ENCODE peak calls at places on chromosomes 11 and 22, in four cellular contexts. J, S, U and L are unnamed samples. For H3K9me3 and H3K27me3, the result is how much of the 10 kb centered on the place peaks cover.

GRCh38 chr11:33182246-33182878 is 21.1 kb upstream of the CSTF3 start:
- DNase-seq in J (no peak), S (no peak), U (peak), L (no peak)

GRCh38 chr11:134385171-134385570 is 26.9 kb downstream of the B3GAT1 start:
- DNase-seq in J (no peak), S (no peak), U (no peak), L (no peak)

GRCh38 chr11:134515081-134515960 is 103.3 kb upstream of the B3GAT1 start:
- DNase-seq in J (peak), S (no peak), U (peak), L (no peak)

GRCh38 chr11:17014321-17014773 is at the start of gene PLEKHA7:
- DNase-seq in J (no peak), S (no peak), U (peak), L (no peak)

GRCh38 chr11:10602366-10602765 is 33.9 kb upstream of the LYVE1 start:
- DNase-seq in J (no peak), S (no peak), U (no peak), L (no peak)

GRCh38 chr11:127670372-127670771 is 669.8 kb upstream of the KIRREL3 start:
- DNase-seq in J (no peak), S (no peak), U (no peak), L (no peak)

GRCh38 chr11:3006505-3007260 is 14.6 kb upstream of the NAP1L4 start:
- DNase-seq in J (peak), S (no peak), U (no peak), L (no peak)

GRCh38 chr22:45428391-45429385 is 15.2 kb downstream of the RIBC2 start:
- DNase-seq in J (peak), S (no peak), U (no peak), L (no peak)

GRCh38 chr22:44295406-44295805 is 17.3 kb downstream of the SHISAL1 start:
- DNase-seq in J (no peak), S (no peak), U (no peak), L (no peak)

GRCh38 chr22:11616811-11617210 is 3911.2 kb upstream of the OR11H1 start:
- DNase-seq in J (no peak), S (no peak), U (no peak), L (no peak)
- H3K9me3 ChIP-seq in J (under half), S (half or more), U (half or more), L (under half)

GRCh38 chr22:43162412-43163150 is 11.2 kb downstream of the TSPO start:
- DNase-seq in J (no peak), S (no peak), U (no peak), L (no peak)
- TF ChIP-seq CTCF in J (no peak), S (no peak), U (no peak), L (no peak)

DNA sequence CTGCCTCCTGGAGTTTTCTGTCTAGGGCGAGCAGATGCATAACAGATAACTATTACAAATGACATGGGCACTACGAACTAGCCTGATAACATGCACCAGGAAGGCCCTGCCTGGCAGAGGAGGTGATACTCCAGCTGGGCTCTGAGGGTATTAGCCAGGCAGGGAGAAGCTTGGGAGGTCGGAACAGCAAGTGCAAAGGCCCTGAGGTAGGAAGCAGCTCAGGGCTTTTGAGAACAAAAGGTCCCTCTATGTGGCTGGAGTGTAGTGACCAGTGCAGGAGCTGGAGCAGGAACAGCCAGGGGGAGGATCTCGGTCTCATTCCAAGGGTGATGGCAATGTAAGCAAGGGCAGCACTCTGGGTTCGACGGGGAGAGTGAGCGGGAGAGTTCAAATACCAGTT is 61.6 kb upstream of the TCF20 start:
- DNase-seq in J (no peak), S (no peak), U (no peak), L (no peak)
- H3K27me3 ChIP-seq in J (under half), S (under half), U (under half), L (under half)

DNA sequence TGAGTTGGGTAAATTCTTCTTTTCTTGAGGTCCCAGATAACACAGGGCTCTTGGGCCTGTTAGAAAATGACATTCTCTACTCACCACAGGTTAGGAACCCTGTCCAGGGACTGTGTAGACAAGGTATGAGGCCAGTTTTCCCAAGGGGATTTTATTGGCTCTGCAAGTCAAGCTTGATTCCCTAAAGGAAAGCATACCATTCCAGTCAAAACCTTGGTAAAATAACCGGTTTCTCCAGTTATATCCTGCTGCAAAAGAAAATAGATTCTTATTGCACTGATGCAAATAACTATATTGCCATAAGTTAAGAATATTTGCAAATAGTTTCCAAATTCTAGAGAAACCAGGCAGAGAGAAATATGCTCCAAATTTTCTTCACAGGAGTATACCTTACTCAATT is 9.6 kb upstream of the FOLR3 start:
- DNase-seq in J (no peak), S (no peak), U (no peak), L (no peak)
- H3K9me3 ChIP-seq in J (under half), S (under half), U (under half), L (under half)

GRCh38 chr11:118312328-118312727 is 7.8 kb downstream of the CD3E start:
- DNase-seq in J (no peak), S (no peak), U (no peak), L (no peak)
- TF ChIP-seq CTCF in J (no peak), S (no peak), U (no peak), L (no peak)

DNA sequence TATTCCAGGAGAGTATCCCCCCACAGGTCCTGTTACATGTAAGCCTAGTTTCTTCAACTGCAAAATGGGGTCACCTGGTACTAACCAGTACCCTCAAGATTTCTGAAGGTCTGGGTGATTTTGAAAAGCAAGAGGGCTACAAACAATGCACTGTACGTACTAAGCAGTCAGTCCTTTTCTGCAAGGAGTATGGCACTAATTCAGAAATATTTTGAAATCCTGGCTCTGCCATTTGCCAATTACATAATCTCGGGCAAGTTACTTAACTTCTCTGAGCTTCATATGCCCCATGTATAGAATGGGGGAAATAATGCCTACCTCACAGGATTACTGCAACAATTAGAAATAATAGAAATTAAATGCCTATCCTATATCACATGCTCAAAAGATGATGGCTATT is 60.6 kb upstream of the CCDC89 start:
- DNase-seq in J (no peak), S (no peak), U (no peak), L (no peak)
- H3K27me3 ChIP-seq in J (under half), S (under half), U (under half), L (under half)

GRCh38 chr11:38517991-38518390 is 1920.0 kb upstream of the RAG2 start:
- DNase-seq in J (no peak), S (no peak), U (no peak), L (no peak)
- H3K9me3 ChIP-seq in J (under half), S (under half), U (under half), L (under half)

GRCh38 chr11:27842290-27842689 is 142.0 kb upstream of the BDNF start:
- DNase-seq in J (no peak), S (no peak), U (no peak), L (no peak)

GRCh38 chr11:27838674-27839073 is 138.4 kb upstream of the BDNF start:
- DNase-seq in J (no peak), S (no peak), U (no peak), L (no peak)

GRCh38 chr11:27837895-27838563 is 137.8 kb upstream of the BDNF start:
- DNase-seq in J (no peak), S (no peak), U (no peak), L (no peak)

GRCh38 chr11:27839226-27839913 is 139.1 kb upstream of the BDNF start:
- DNase-seq in J (no peak), S (no peak), U (no peak), L (no peak)
- TF ChIP-seq CTCF in J (no peak), S (peak), U (no peak), L (no peak)

GRCh38 chr11:13007182-13007581 is 1.9 kb upstream of the RASSF10 start:
- DNase-seq in J (no peak), S (no peak), U (no peak), L (no peak)

GRCh38 chr11:13007702-13008435 is 1.2 kb upstream of the RASSF10 start:
- DNase-seq in J (no peak), S (no peak), U (peak), L (no peak)

GRCh38 chr11:13000116-13000515 is 9.0 kb upstream of the RASSF10 start:
- DNase-seq in J (no peak), S (no peak), U (no peak), L (no peak)

GRCh38 chr11:13000721-13001120 is 8.4 kb upstream of the RASSF10 start:
- DNase-seq in J (no peak), S (no peak), U (no peak), L (no peak)

DNA sequence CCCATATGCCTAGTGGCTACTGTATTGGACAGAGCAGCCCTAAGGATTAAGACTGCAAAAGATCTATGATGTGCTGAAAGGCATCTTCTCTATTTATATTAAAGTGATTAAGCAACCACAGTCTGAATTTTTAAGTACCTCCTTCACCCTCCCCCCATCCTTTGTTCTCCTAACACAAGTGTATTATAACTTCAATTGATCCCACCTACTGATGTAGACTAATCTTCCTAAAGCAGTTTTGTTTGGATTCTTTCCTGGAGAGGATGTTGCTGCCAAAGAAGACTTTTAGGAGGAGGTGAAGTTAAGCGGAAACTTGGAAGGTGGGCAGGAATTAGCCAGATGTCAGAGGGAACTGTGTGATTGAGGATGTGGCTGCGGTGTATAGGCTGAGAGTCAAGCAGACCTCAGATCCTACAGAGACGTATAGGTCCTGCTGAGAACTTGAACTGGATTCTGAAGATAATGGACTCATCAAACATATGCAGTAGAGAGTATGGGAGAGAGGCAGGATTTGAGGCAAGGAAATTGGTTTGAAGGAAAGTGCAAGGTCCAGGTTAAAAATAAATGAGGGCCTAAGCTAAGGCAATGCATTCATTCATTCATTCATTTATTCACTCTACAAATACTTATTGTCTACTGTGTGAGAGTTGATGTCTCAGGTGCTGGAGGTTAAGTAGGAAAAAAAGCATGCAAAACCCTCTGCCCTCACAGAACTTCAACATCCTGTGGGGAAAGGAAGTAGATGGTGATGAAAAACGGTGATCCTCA is 5.2 kb upstream of the RASSF10 start:
- DNase-seq in J (no peak), S (no peak), U (no peak), L (no peak)
- H3K27me3 ChIP-seq in J (under half), S (under half), U (under half), L (under half)